ENCODE peak calls at places on chromosomes 3 and 15, in five cellular contexts. B is PC-9, Z is fibroblast of lung, K is Peyer's patch, A is DND-41. I is an unnamed sample.

GRCh38 chr15:80183886-80184285 is 31.1 kb downstream of the FAH start:
- DNase-seq in B (no peak), Z (no peak), K (no peak), A (no peak), I (no peak)

GRCh38 chr3:188890572-188891270 is 281.1 kb upstream of the TPRG1 start:
- DNase-seq in B (no peak), Z (peak; percentile 71), K (no peak), A (no peak), I (no peak)

GRCh38 chr15:100703032-100703578 is 100.7 kb downstream of the ASB7 start:
- DNase-seq in B (no peak), Z (peak; percentile 93), K (no peak), A (no peak), I (no peak)

GRCh38 chr3:123158899-123159390 is 42.8 kb upstream of the SEC22A start:
- DNase-seq in B (no peak), Z (no peak), K (no peak), A (no peak), I (no peak)

GRCh38 chr3:164459526-164460151 is 618.7 kb downstream of the SI start:
- DNase-seq in B (no peak), Z (peak; percentile 14), K (no peak), A (no peak), I (no peak)

GRCh38 chr3:195522254-195523023 is 20.7 kb downstream of the PPP1R2 start:
- DNase-seq in B (no peak), Z (no peak), K (no peak), A (no peak), I (no peak)

GRCh38 chr3:13414040-13414729 is 5.9 kb downstream of the NUP210 start:
- DNase-seq in B (peak; percentile 49), Z (no peak), K (peak; percentile 90), A (peak; percentile 81), I (no peak)

GRCh38 chr3:73404450-73404849 is 220.3 kb downstream of the PDZRN3 start:
- DNase-seq in B (no peak), Z (peak; percentile 10), K (no peak), A (no peak), I (no peak)

GRCh38 chr3:123409443-123410148 is 39.3 kb downstream of the ADCY5 start:
- DNase-seq in B (no peak), Z (no peak), K (no peak), A (no peak), I (peak; percentile 62)

GRCh38 chr15:80264031-80264430 is 12.0 kb upstream of the CTXND1 start:
- DNase-seq in B (no peak), Z (peak; percentile 10), K (no peak), A (no peak), I (no peak)

GRCh38 chr3:149615731-149616221 is 42.0 kb downstream of the WWTR1 start:
- DNase-seq in B (no peak), Z (peak; percentile 28), K (no peak), A (no peak), I (no peak)

GRCh38 chr3:11954312-11954934 is 49.8 kb upstream of the SYN2 start:
- DNase-seq in B (no peak), Z (peak; percentile 10), K (no peak), A (no peak), I (no peak)

DNA sequence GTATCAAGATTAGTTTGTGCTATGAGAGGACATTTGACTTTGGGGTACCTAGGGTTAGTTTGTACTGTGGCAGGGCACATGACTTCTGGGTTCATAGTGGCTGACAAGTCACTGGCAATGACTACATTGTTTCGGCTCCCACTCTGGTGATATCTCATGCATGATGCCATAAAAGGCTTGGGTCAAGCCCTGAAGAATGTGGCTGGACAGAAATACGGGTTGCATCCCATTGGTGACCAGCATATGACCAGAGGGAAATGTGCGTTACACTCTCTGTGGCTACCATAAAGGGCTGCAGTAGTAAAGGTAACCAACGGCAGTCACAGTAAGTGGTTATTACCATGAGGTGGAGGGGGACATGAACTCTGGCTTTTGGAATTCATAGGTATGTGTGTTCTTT is 18.4 kb downstream of the THOC7 start:
- DNase-seq in B (no peak), Z (no peak), K (no peak), A (no peak), I (no peak)
- H3K27ac ChIP-seq in B (no peak overlapping the region), Z (no peak overlapping the region), K (no peak overlapping the region), A (no peak overlapping the region), I (no peak overlapping the region)

GRCh38 chr15:60096157-60096556 is 92.0 kb downstream of the FOXB1 start:
- DNase-seq in B (no peak), Z (peak; percentile 74), K (no peak), A (no peak), I (no peak)

GRCh38 chr15:60091150-60091549 is 87.0 kb downstream of the FOXB1 start:
- DNase-seq in B (peak; percentile 87), Z (peak; percentile 90), K (no peak), A (no peak), I (peak; percentile 67)

GRCh38 chr15:60093273-60094067 is 89.4 kb downstream of the FOXB1 start:
- DNase-seq in B (no peak), Z (peak; percentile 15), K (no peak), A (no peak), I (peak; percentile 43)

GRCh38 chr15:60090747-60091146 is 86.6 kb downstream of the FOXB1 start:
- DNase-seq in B (no peak), Z (peak; percentile 12), K (no peak), A (no peak), I (no peak)

GRCh38 chr15:60095711-60096110 is 91.6 kb downstream of the FOXB1 start:
- DNase-seq in B (no peak), Z (peak; percentile 66), K (no peak), A (no peak), I (no peak)
- H3K36me3 ChIP-seq in B (no peaks in the 10 kb centered on the region), Z (no peaks in the 10 kb centered on the region), K (no peaks in the 10 kb centered on the region), A (no peaks in the 10 kb centered on the region), I (no peaks in the 10 kb centered on the region)

GRCh38 chr15:82537351-82537908 is 2.8 kb downstream of the RPS17 start:
- DNase-seq in B (no peak), Z (no peak), K (no peak), A (no peak), I (no peak)

GRCh38 chr15:82536409-82537350 is 3.6 kb downstream of the RPS17 start:
- DNase-seq in B (no peak), Z (no peak), K (no peak), A (no peak), I (no peak)

GRCh38 chr15:82532991-82533481 is 7.2 kb downstream of the RPS17 start:
- DNase-seq in B (no peak), Z (no peak), K (no peak), A (no peak), I (no peak)

GRCh38 chr15:82533801-82534200 is 6.5 kb downstream of the RPS17 start:
- DNase-seq in B (no peak), Z (no peak), K (no peak), A (no peak), I (no peak)

GRCh38 chr15:82535566-82536408 is 4.5 kb downstream of the RPS17 start:
- DNase-seq in B (no peak), Z (no peak), K (no peak), A (no peak), I (no peak)
- H3K27ac ChIP-seq in B (no peak overlapping the region), Z (no peak overlapping the region), K (no peak overlapping the region), A (no peak overlapping the region), I (no peak overlapping the region)

GRCh38 chr15:64112077-64112772 is 16.4 kb downstream of the SNX1 start:
- DNase-seq in B (no peak), Z (no peak), K (no peak), A (no peak), I (no peak)
- H3K36me3 ChIP-seq in B (peaks cover 8% of the 10 kb centered on the region), Z (peaks cover 4% of the 10 kb centered on the region), K (peaks cover 49% of the 10 kb centered on the region), A (peaks cover 53% of the 10 kb centered on the region), I (no peaks in the 10 kb centered on the region)

GRCh38 chr15:49620174-49620573 is 444 bp downstream of the FAM227B start:
- DNase-seq in B (no peak), Z (peak; percentile 41), K (no peak), A (no peak), I (no peak)

GRCh38 chr15:49619226-49619625 is 1.4 kb downstream of the FAM227B start:
- DNase-seq in B (no peak), Z (no peak), K (no peak), A (no peak), I (no peak)

GRCh38 chr15:49620658-49621326 is at the start of the genes DTWD1 and FAM227B:
- DNase-seq in B (peak; percentile 88), Z (peak; percentile 99), K (peak; percentile 92), A (peak; percentile 94), I (peak; percentile 97)

GRCh38 chr15:49622561-49622960 is 1.7 kb downstream of the DTWD1 start:
- DNase-seq in B (no peak), Z (peak; percentile 29), K (no peak), A (no peak), I (no peak)

DNA sequence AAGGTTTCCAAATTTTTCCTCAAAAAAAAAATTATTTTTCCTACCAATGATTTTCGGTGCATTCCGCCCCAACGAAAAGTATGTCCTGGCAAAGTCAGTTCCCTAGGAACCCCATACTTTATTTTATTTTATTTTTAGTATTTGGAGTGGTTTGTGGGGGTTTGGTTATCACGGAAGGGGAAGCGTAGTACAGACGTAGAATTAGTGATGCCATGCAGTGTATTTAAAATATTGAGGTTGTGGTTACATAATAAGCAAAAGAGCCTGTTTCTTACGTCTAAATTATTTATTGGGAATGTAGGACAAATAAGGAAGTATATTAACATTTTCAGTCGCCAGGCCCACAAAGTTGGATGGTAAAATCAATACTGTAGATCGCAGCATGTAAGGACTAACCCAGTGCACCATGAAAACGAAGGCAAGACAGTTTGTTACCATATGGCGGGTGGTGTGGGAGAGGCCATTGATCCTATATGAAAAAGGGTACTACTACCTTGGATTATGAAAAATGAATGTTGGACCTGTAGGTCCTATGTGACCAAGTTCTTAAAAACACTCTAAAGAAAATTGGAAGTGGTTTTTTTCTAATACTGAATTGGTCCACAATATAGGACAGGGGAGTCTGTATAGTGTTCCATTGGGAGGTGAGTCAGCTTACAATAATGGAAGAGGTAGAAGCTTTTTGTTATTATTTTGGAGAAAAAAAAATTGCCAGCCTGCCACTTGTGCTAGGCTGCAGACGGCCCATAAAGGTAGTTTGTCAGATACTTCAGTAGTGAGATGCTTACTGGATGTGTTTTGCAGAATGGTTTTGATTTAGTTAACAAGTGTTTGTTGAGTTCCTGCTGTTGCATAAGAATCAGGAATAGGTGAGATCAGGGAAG is 721 bp downstream of the DTWD1 start:
- DNase-seq in B (no peak), Z (peak; percentile 29), K (no peak), A (no peak), I (no peak)
- H3K27ac ChIP-seq in B (peak overlapping the region; percentile 66), Z (peak overlapping the region; percentile 95), K (peak overlapping the region; percentile 85), A (peak overlapping the region; percentile 84), I (peak overlapping the region; percentile 94)

GRCh38 chr3:125585595-125586223 is 9.6 kb downstream of the OSBPL11 start:
- DNase-seq in B (peak; percentile 55), Z (peak; percentile 57), K (peak; percentile 51), A (peak; percentile 52), I (peak; percentile 30)

GRCh38 chr3:125593991-125594574 is 1.2 kb downstream of the OSBPL11 start:
- DNase-seq in B (no peak), Z (no peak), K (no peak), A (no peak), I (no peak)

GRCh38 chr3:125587039-125587664 is 8.1 kb downstream of the OSBPL11 start:
- DNase-seq in B (no peak), Z (no peak), K (no peak), A (no peak), I (no peak)

GRCh38 chr3:125591116-125591755 is 4.1 kb downstream of the OSBPL11 start:
- DNase-seq in B (no peak), Z (no peak), K (no peak), A (no peak), I (no peak)

GRCh38 chr3:125589743-125590142 is 5.6 kb downstream of the OSBPL11 start:
- DNase-seq in B (no peak), Z (peak; percentile 40), K (no peak), A (no peak), I (no peak)
- H3K36me3 ChIP-seq in B (no peaks in the 10 kb centered on the region), Z (no peaks in the 10 kb centered on the region), K (no peaks in the 10 kb centered on the region), A (peaks cover 12% of the 10 kb centered on the region), I (no peaks in the 10 kb centered on the region)

I was measured in right lobe of liver.